ENCODE peak calls at places on chromosomes 5 and 9, in eight cellular contexts. One of them, this sample, is unnamed. For H3K9me3, the result is how much of the 10 kb centered on the place peaks cover.

GRCh38 chr5:127513571-127513970 is 3.9 kb upstream of the PRRC1 start:
- DNase-seq in stomach: no peak
- DNase-seq in mucosa of descending colon: no peak
- DNase-seq in AG04450: no peak
- DNase-seq in breast epithelium: no peak
- DNase-seq in heart left ventricle: no peak
- DNase-seq in heart right ventricle: no peak
- DNase-seq in cardiac muscle cell: no peak
- DNase-seq in this sample: no peak

GRCh38 chr5:39452846-39453245 is 28.1 kb upstream of the DAB2 start:
- DNase-seq in stomach: no peak
- DNase-seq in mucosa of descending colon: no peak
- DNase-seq in AG04450: peak
- DNase-seq in breast epithelium: no peak
- DNase-seq in heart left ventricle: no peak
- DNase-seq in heart right ventricle: no peak
- DNase-seq in cardiac muscle cell: peak
- DNase-seq in this sample: no peak

GRCh38 chr9:98997580-98997979 is 53.9 kb downstream of the COL15A1 start:
- DNase-seq in stomach: no peak
- DNase-seq in mucosa of descending colon: no peak
- DNase-seq in AG04450: no peak
- DNase-seq in breast epithelium: no peak
- DNase-seq in heart left ventricle: no peak
- DNase-seq in heart right ventricle: no peak
- DNase-seq in cardiac muscle cell: peak
- DNase-seq in this sample: peak

GRCh38 chr9:33081128-33081851 is 4.8 kb upstream of the SMU1 start:
- DNase-seq in stomach: peak
- DNase-seq in mucosa of descending colon: peak
- DNase-seq in AG04450: peak
- DNase-seq in breast epithelium: peak
- DNase-seq in heart left ventricle: peak
- DNase-seq in heart right ventricle: no peak
- DNase-seq in cardiac muscle cell: peak
- DNase-seq in this sample: peak

GRCh38 chr9:8858250-8859161 is 1058.9 kb upstream of the DMAC1 start:
- DNase-seq in stomach: no peak
- DNase-seq in mucosa of descending colon: peak
- DNase-seq in AG04450: no peak
- DNase-seq in breast epithelium: no peak
- DNase-seq in heart left ventricle: no peak
- DNase-seq in heart right ventricle: peak
- DNase-seq in cardiac muscle cell: peak
- DNase-seq in this sample: peak

GRCh38 chr9:107883496-107884120 is 394.0 kb upstream of the KLF4 start:
- DNase-seq in stomach: no peak
- DNase-seq in mucosa of descending colon: peak
- DNase-seq in AG04450: no peak
- DNase-seq in breast epithelium: no peak
- DNase-seq in heart left ventricle: no peak
- DNase-seq in heart right ventricle: no peak
- DNase-seq in cardiac muscle cell: no peak
- DNase-seq in this sample: no peak

GRCh38 chr5:9733456-9733855 is 103.3 kb upstream of the TAS2R1 start:
- DNase-seq in stomach: no peak
- DNase-seq in mucosa of descending colon: no peak
- DNase-seq in AG04450: no peak
- DNase-seq in breast epithelium: no peak
- DNase-seq in heart left ventricle: no peak
- DNase-seq in heart right ventricle: no peak
- DNase-seq in cardiac muscle cell: no peak
- DNase-seq in this sample: no peak

GRCh38 chr5:74312746-74313145 is 327.8 kb downstream of the ENC1 start:
- DNase-seq in stomach: no peak
- DNase-seq in mucosa of descending colon: no peak
- DNase-seq in AG04450: no peak
- DNase-seq in breast epithelium: no peak
- DNase-seq in heart left ventricle: no peak
- DNase-seq in heart right ventricle: no peak
- DNase-seq in cardiac muscle cell: no peak
- DNase-seq in this sample: no peak

GRCh38 chr5:14155075-14155474 is 11.9 kb downstream of the TRIO start:
- DNase-seq in stomach: no peak
- DNase-seq in mucosa of descending colon: no peak
- DNase-seq in AG04450: no peak
- DNase-seq in breast epithelium: no peak
- DNase-seq in heart left ventricle: no peak
- DNase-seq in heart right ventricle: no peak
- DNase-seq in cardiac muscle cell: no peak
- DNase-seq in this sample: no peak

GRCh38 chr5:104015765-104016164 is 453.2 kb upstream of the NUDT12 start:
- DNase-seq in stomach: no peak
- DNase-seq in mucosa of descending colon: no peak
- DNase-seq in AG04450: no peak
- DNase-seq in breast epithelium: no peak
- DNase-seq in heart left ventricle: no peak
- DNase-seq in heart right ventricle: no peak
- DNase-seq in cardiac muscle cell: no peak
- DNase-seq in this sample: no peak

GRCh38 chr5:61301345-61301744 is 30.7 kb upstream of the ZSWIM6 start:
- DNase-seq in stomach: no peak
- DNase-seq in mucosa of descending colon: no peak
- DNase-seq in AG04450: peak
- DNase-seq in breast epithelium: no peak
- DNase-seq in heart left ventricle: no peak
- DNase-seq in heart right ventricle: no peak
- DNase-seq in cardiac muscle cell: peak
- DNase-seq in this sample: no peak

GRCh38 chr5:55601209-55601618 is 66.5 kb upstream of the PLPP1 start:
- DNase-seq in stomach: peak
- DNase-seq in mucosa of descending colon: peak
- DNase-seq in AG04450: no peak
- DNase-seq in breast epithelium: peak
- DNase-seq in heart left ventricle: peak
- DNase-seq in heart right ventricle: peak
- DNase-seq in cardiac muscle cell: peak
- DNase-seq in this sample: peak

GRCh38 chr5:124456244-124456643 is 290.2 kb downstream of the ZNF608 start:
- DNase-seq in stomach: no peak
- DNase-seq in mucosa of descending colon: no peak
- DNase-seq in AG04450: no peak
- DNase-seq in breast epithelium: no peak
- DNase-seq in heart left ventricle: no peak
- DNase-seq in heart right ventricle: no peak
- DNase-seq in cardiac muscle cell: no peak
- DNase-seq in this sample: no peak

GRCh38 chr9:69932901-69933300 is 110.7 kb upstream of the MAMDC2 start:
- DNase-seq in stomach: no peak
- DNase-seq in mucosa of descending colon: peak
- DNase-seq in AG04450: no peak
- DNase-seq in breast epithelium: no peak
- DNase-seq in heart left ventricle: no peak
- DNase-seq in heart right ventricle: no peak
- DNase-seq in cardiac muscle cell: peak
- DNase-seq in this sample: no peak

GRCh38 chr9:130128782-130129424 is 43.3 kb upstream of the NCS1 start:
- DNase-seq in stomach: no peak
- DNase-seq in mucosa of descending colon: peak
- DNase-seq in AG04450: peak
- DNase-seq in breast epithelium: peak
- DNase-seq in heart left ventricle: peak
- DNase-seq in heart right ventricle: peak
- DNase-seq in cardiac muscle cell: peak
- DNase-seq in this sample: peak

GRCh38 chr9:37904647-37905505 is 949 bp upstream of the SLC25A51 start:
- DNase-seq in stomach: no peak
- DNase-seq in mucosa of descending colon: peak
- DNase-seq in AG04450: no peak
- DNase-seq in breast epithelium: no peak
- DNase-seq in heart left ventricle: peak
- DNase-seq in heart right ventricle: no peak
- DNase-seq in cardiac muscle cell: peak
- DNase-seq in this sample: peak

DNA sequence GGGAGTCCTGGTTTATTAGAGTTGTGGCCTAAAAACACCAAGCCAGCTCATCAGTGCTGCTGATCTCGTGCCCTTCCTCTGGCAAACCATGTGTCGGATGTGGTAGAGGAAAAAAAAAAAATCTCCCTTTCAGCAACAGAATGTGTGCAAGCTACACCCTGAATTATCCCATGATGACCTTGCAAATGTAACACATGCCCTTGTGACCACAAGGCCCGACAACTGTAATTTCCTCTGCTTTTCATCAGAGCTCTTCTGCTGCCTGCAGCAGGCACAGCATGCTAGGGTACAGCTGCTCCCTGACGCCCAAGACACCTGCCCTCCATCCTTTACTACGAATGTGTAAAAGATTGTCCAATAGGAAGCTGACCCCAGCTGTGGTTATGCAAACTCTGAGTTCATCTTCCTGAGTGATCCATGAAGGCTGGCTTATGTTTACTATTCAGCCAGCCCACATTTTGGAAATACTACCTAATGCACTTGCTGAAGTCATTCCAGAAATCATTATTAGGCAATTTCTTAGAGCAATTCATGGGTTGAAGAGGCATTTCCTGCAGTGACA is 14.6 kb upstream of the BNC2 start:
- DNase-seq in stomach: no peak
- DNase-seq in mucosa of descending colon: peak
- DNase-seq in AG04450: peak
- DNase-seq in breast epithelium: no peak
- DNase-seq in heart left ventricle: no peak
- DNase-seq in heart right ventricle: no peak
- DNase-seq in cardiac muscle cell: peak
- DNase-seq in this sample: peak
- H3K9me3 ChIP-seq in stomach: under half
- H3K9me3 ChIP-seq in mucosa of descending colon: under half
- H3K9me3 ChIP-seq in AG04450: under half
- H3K9me3 ChIP-seq in breast epithelium: under half
- H3K9me3 ChIP-seq in heart left ventricle: under half
- H3K9me3 ChIP-seq in heart right ventricle: under half
- H3K9me3 ChIP-seq in cardiac muscle cell: under half
- H3K9me3 ChIP-seq in this sample: under half

GRCh38 chr9:89433826-89434225 is 64.1 kb downstream of the SEMA4D start:
- DNase-seq in stomach: no peak
- DNase-seq in mucosa of descending colon: no peak
- DNase-seq in AG04450: peak
- DNase-seq in breast epithelium: no peak
- DNase-seq in heart left ventricle: no peak
- DNase-seq in heart right ventricle: no peak
- DNase-seq in cardiac muscle cell: peak
- DNase-seq in this sample: no peak
- H3K9me3 ChIP-seq in stomach: under half
- H3K9me3 ChIP-seq in mucosa of descending colon: under half
- H3K9me3 ChIP-seq in AG04450: under half
- H3K9me3 ChIP-seq in breast epithelium: under half
- H3K9me3 ChIP-seq in heart left ventricle: under half
- H3K9me3 ChIP-seq in heart right ventricle: under half
- H3K9me3 ChIP-seq in cardiac muscle cell: under half
- H3K9me3 ChIP-seq in this sample: under half

GRCh38 chr9:78267889-78268288 is 29.0 kb upstream of the PSAT1 start:
- DNase-seq in stomach: no peak
- DNase-seq in mucosa of descending colon: no peak
- DNase-seq in AG04450: no peak
- DNase-seq in breast epithelium: no peak
- DNase-seq in heart left ventricle: no peak
- DNase-seq in heart right ventricle: no peak
- DNase-seq in cardiac muscle cell: no peak
- DNase-seq in this sample: no peak

GRCh38 chr9:78261403-78262001 is 25.6 kb downstream of the CEP78 start:
- DNase-seq in stomach: no peak
- DNase-seq in mucosa of descending colon: no peak
- DNase-seq in AG04450: peak
- DNase-seq in breast epithelium: no peak
- DNase-seq in heart left ventricle: no peak
- DNase-seq in heart right ventricle: no peak
- DNase-seq in cardiac muscle cell: peak
- DNase-seq in this sample: no peak

DNA sequence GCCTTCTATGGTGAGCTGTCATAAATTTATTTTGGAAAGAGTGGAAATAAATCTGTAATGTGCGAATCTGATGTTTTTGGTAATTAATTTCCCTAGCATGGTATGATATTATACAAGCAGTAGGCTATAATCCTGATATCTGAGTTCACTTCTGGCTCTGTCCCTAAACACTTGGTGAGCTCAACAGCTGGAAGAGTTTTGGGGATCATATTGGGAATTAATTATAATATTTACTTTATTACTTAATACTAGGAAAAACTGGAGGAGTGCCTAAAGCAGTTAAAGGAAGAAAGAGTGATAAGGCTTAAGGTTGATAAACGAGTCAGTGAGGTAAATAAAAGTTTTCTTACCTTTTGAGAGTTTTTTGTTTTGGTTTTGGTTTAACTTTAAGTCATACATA is 26.8 kb downstream of the CEP78 start:
- DNase-seq in stomach: no peak
- DNase-seq in mucosa of descending colon: no peak
- DNase-seq in AG04450: no peak
- DNase-seq in breast epithelium: no peak
- DNase-seq in heart left ventricle: no peak
- DNase-seq in heart right ventricle: no peak
- DNase-seq in cardiac muscle cell: no peak
- DNase-seq in this sample: no peak
- H3K9me3 ChIP-seq in stomach: under half
- H3K9me3 ChIP-seq in mucosa of descending colon: under half
- H3K9me3 ChIP-seq in AG04450: under half
- H3K9me3 ChIP-seq in breast epithelium: under half
- H3K9me3 ChIP-seq in heart left ventricle: under half
- H3K9me3 ChIP-seq in heart right ventricle: under half
- H3K9me3 ChIP-seq in cardiac muscle cell: under half
- H3K9me3 ChIP-seq in this sample: under half

GRCh38 chr5:135829179-135829578 is 5.3 kb upstream of the SLC25A48 start:
- DNase-seq in stomach: no peak
- DNase-seq in mucosa of descending colon: no peak
- DNase-seq in AG04450: no peak
- DNase-seq in breast epithelium: no peak
- DNase-seq in heart left ventricle: no peak
- DNase-seq in heart right ventricle: no peak
- DNase-seq in cardiac muscle cell: no peak
- DNase-seq in this sample: no peak

GRCh38 chr5:135832263-135832555 is 2.3 kb upstream of the SLC25A48 start:
- DNase-seq in stomach: no peak
- DNase-seq in mucosa of descending colon: no peak
- DNase-seq in AG04450: no peak
- DNase-seq in breast epithelium: no peak
- DNase-seq in heart left ventricle: no peak
- DNase-seq in heart right ventricle: no peak
- DNase-seq in cardiac muscle cell: no peak
- DNase-seq in this sample: no peak

GRCh38 chr5:135831439-135832262 is 2.8 kb upstream of the SLC25A48 start:
- DNase-seq in stomach: no peak
- DNase-seq in mucosa of descending colon: no peak
- DNase-seq in AG04450: no peak
- DNase-seq in breast epithelium: no peak
- DNase-seq in heart left ventricle: no peak
- DNase-seq in heart right ventricle: no peak
- DNase-seq in cardiac muscle cell: no peak
- DNase-seq in this sample: no peak

GRCh38 chr5:135829681-135830383 is 4.6 kb upstream of the SLC25A48 start:
- DNase-seq in stomach: peak
- DNase-seq in mucosa of descending colon: peak
- DNase-seq in AG04450: no peak
- DNase-seq in breast epithelium: peak
- DNase-seq in heart left ventricle: peak
- DNase-seq in heart right ventricle: peak
- DNase-seq in cardiac muscle cell: peak
- DNase-seq in this sample: peak

GRCh38 chr5:135830384-135831275 is 3.8 kb upstream of the SLC25A48 start:
- DNase-seq in stomach: no peak
- DNase-seq in mucosa of descending colon: no peak
- DNase-seq in AG04450: no peak
- DNase-seq in breast epithelium: no peak
- DNase-seq in heart left ventricle: no peak
- DNase-seq in heart right ventricle: no peak
- DNase-seq in cardiac muscle cell: no peak
- DNase-seq in this sample: no peak
- H3K9me3 ChIP-seq in stomach: under half
- H3K9me3 ChIP-seq in mucosa of descending colon: under half
- H3K9me3 ChIP-seq in AG04450: under half
- H3K9me3 ChIP-seq in breast epithelium: under half
- H3K9me3 ChIP-seq in heart left ventricle: under half
- H3K9me3 ChIP-seq in heart right ventricle: under half
- H3K9me3 ChIP-seq in cardiac muscle cell: under half
- H3K9me3 ChIP-seq in this sample: under half